ENCODE peak calls at places on chromosomes 4 and X, in six cellular contexts. Q is suprapubic skin, L is breast epithelium, U is SK-N-SH, Z is GM23338, N is prostate gland. K is an unnamed sample.

GRCh38 chr4:184932343-184932742 is 85.9 kb upstream of the HELT start:
- DNase-seq in Q (no peak), L (no peak), U (peak), Z (no peak), N (no peak), K (no peak)

GRCh38 chr4:137644201-137644600 is 111.9 kb upstream of the PCDH18 start:
- DNase-seq in Q (no peak), L (no peak), U (no peak), Z (no peak), N (no peak), K (no peak)

GRCh38 chr4:12791536-12791935 is 692.6 kb downstream of the RAB28 start:
- DNase-seq in Q (no peak), L (no peak), U (no peak), Z (no peak), N (no peak), K (no peak)

GRCh38 chrX:135484636-135485289 is 35.7 kb upstream of the INTS6L start:
- DNase-seq in Q (no peak), L (no peak), U (peak), Z (peak), N (no peak), K (no peak)

GRCh38 chr4:84870398-84871163 is 95.9 kb downstream of the WDFY3 start:
- DNase-seq in Q (no peak), L (no peak), U (peak), Z (peak), N (no peak), K (no peak)

GRCh38 chrX:22950278-22951266 is 49.2 kb upstream of the DDX53 start:
- DNase-seq in Q (no peak), L (no peak), U (no peak), Z (no peak), N (no peak), K (no peak)

GRCh38 chr4:146342600-146343192 is 128.4 kb downstream of the REELD1 start:
- DNase-seq in Q (no peak), L (no peak), U (peak), Z (peak), N (peak), K (no peak)

GRCh38 chrX:72466493-72466892 is 106.2 kb downstream of the HDAC8 start:
- DNase-seq in Q (no peak), L (no peak), U (no peak), Z (no peak), N (no peak), K (no peak)

GRCh38 chr4:38387819-38388218 is 276.2 kb upstream of the KLF3 start:
- DNase-seq in Q (no peak), L (no peak), U (no peak), Z (no peak), N (no peak), K (no peak)
- H3K27ac ChIP-seq in Q (no peak), L (no peak), U (peak), Z (no peak), N (no peak), K (no peak)

GRCh38 chr4:141768954-141769353 is 132.6 kb downstream of the IL15 start:
- DNase-seq in Q (no peak), L (no peak), U (no peak), Z (peak), N (no peak), K (no peak)

GRCh38 chr4:141759796-141760425 is 123.5 kb downstream of the IL15 start:
- DNase-seq in Q (no peak), L (no peak), U (no peak), Z (no peak), N (no peak), K (no peak)

GRCh38 chr4:141761926-141762325 is 125.5 kb downstream of the IL15 start:
- DNase-seq in Q (no peak), L (no peak), U (no peak), Z (no peak), N (no peak), K (no peak)

GRCh38 chr4:141763373-141763772 is 127.0 kb downstream of the IL15 start:
- DNase-seq in Q (no peak), L (no peak), U (no peak), Z (no peak), N (no peak), K (no peak)
- TF ChIP-seq POLR2AphosphoS5 in Q (no peak), L (no peak), U (no peak), Z (no peak), N (no peak), K (no peak)

GRCh38 chrX:108270280-108270679 is 167.9 kb downstream of the COL4A6 start:
- DNase-seq in Q (no peak), L (no peak), U (no peak), Z (no peak), N (peak), K (no peak)
- H3K27ac ChIP-seq in Q (no peak), L (no peak), U (no peak), Z (no peak), N (peak), K (no peak)

DNA sequence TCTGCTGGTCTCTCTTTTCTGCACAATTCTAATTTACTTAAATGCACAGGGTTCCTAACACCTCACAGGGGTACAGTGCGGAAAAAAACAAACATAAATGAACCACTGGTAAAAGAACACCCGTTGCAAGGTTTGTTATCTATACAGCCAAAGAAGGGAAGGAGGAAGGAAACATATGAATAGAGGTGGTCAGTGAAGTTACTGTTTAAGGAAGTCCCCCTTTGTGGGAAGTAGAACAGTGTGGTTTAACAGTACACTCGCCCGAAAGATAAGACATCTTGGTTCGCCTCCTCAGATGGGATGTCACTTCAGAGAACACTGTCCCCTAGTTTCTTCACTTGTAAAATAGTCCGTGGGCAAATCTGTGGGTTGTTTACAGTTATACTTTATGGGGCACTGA is 57.5 kb downstream of the TEC start:
- DNase-seq in Q (no peak), L (no peak), U (no peak), Z (no peak), N (no peak), K (no peak)
- TF ChIP-seq POLR2AphosphoS5 in Q (no peak), L (no peak), U (no peak), Z (no peak), N (no peak), K (no peak)

GRCh38 chrX:153434801-153435200 is 11.1 kb downstream of the TREX2 start:
- DNase-seq in Q (no peak), L (no peak), U (no peak), Z (no peak), N (no peak), K (no peak)
- H3K27ac ChIP-seq in Q (no peak), L (no peak), U (no peak), Z (no peak), N (no peak), K (no peak)

DNA sequence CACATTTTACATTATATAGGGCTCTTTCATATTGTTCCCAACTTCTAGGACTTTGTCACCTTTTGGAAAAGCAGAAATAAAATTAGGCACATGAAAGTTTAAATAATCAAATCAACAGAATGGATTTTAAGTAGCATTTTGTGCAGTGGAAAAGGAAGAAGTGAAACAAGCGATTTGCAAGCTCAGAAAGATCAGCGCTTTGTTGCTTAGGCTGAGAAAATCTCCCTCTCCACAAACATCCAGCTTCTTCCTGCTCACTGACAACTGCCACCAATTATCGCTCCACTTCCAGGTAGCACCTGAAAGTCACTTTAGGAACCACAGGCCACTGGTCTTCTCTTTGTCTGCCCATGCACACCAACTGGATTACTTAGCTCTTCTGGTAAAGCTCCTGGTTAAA is 2.0 kb upstream of the PDK3 start:
- DNase-seq in Q (no peak), L (no peak), U (no peak), Z (no peak), N (no peak), K (no peak)
- TF ChIP-seq POLR2AphosphoS5 in Q (no peak), L (no peak), U (no peak), Z (no peak), N (no peak), K (no peak)

GRCh38 chr4:158812133-158812532 is 43.3 kb downstream of the FNIP2 start:
- DNase-seq in Q (no peak), L (no peak), U (no peak), Z (no peak), N (no peak), K (no peak)
- H3K27ac ChIP-seq in Q (peak), L (peak), U (no peak), Z (no peak), N (peak), K (peak)

K was measured in sigmoid colon.